ENCODE peak calls at places on chromosomes 5 and 9, in five cellular contexts. One of them, this sample, is unnamed.

GRCh38 chr5:159515909-159516415 is 185.7 kb upstream of the IL12B start:
- DNase-seq in breast epithelium: peak; percentile 41
- DNase-seq in RWPE1: peak; percentile 80
- DNase-seq in GM06990: peak; percentile 81
- DNase-seq in coronary artery: peak; percentile 75
- DNase-seq in this sample: peak; percentile 88

GRCh38 chr9:36576866-36577265 is 4.2 kb downstream of the MELK start:
- DNase-seq in breast epithelium: no peak
- DNase-seq in RWPE1: no peak
- DNase-seq in GM06990: no peak
- DNase-seq in coronary artery: no peak
- DNase-seq in this sample: no peak

GRCh38 chr9:136325354-136325753 is 2.0 kb upstream of the GPSM1 start:
- DNase-seq in breast epithelium: no peak
- DNase-seq in RWPE1: no peak
- DNase-seq in GM06990: no peak
- DNase-seq in coronary artery: no peak
- DNase-seq in this sample: no peak

GRCh38 chr5:180908998-180909731 is 10.2 kb downstream of the BTNL8 start:
- DNase-seq in breast epithelium: no peak
- DNase-seq in RWPE1: no peak
- DNase-seq in GM06990: no peak
- DNase-seq in coronary artery: no peak
- DNase-seq in this sample: no peak

GRCh38 chr9:35910613-35911488 is 1.6 kb downstream of the SPAAR start:
- DNase-seq in breast epithelium: no peak
- DNase-seq in RWPE1: peak; percentile 77
- DNase-seq in GM06990: no peak
- DNase-seq in coronary artery: peak; percentile 70
- DNase-seq in this sample: peak; percentile 86

GRCh38 chr9:79371301-79371700 is 200.5 kb upstream of the TLE4 start:
- DNase-seq in breast epithelium: no peak
- DNase-seq in RWPE1: no peak
- DNase-seq in GM06990: no peak
- DNase-seq in coronary artery: no peak
- DNase-seq in this sample: no peak

GRCh38 chr5:167763772-167764171 is 527.7 kb upstream of the WWC1 start:
- DNase-seq in breast epithelium: no peak
- DNase-seq in RWPE1: peak; percentile 45
- DNase-seq in GM06990: no peak
- DNase-seq in coronary artery: no peak
- DNase-seq in this sample: peak; percentile 49

GRCh38 chr9:136622538-136622948 is 40.2 kb upstream of the EGFL7 start:
- DNase-seq in breast epithelium: no peak
- DNase-seq in RWPE1: no peak
- DNase-seq in GM06990: no peak
- DNase-seq in coronary artery: no peak
- DNase-seq in this sample: no peak

GRCh38 chr5:149550608-149551226 is 522 bp downstream of the CSNK1A1 start:
- DNase-seq in breast epithelium: no peak
- DNase-seq in RWPE1: peak; percentile 25
- DNase-seq in GM06990: no peak
- DNase-seq in coronary artery: no peak
- DNase-seq in this sample: no peak

GRCh38 chr9:130444565-130445221 is at the start of gene ASS1:
- DNase-seq in breast epithelium: peak; percentile 66
- DNase-seq in RWPE1: peak; percentile 80
- DNase-seq in GM06990: no peak
- DNase-seq in coronary artery: no peak
- DNase-seq in this sample: peak; percentile 77

GRCh38 chr9:129348890-129349570 is 171.0 kb upstream of the IER5L start:
- DNase-seq in breast epithelium: no peak
- DNase-seq in RWPE1: no peak
- DNase-seq in GM06990: no peak
- DNase-seq in coronary artery: no peak
- DNase-seq in this sample: no peak

GRCh38 chr5:150565868-150566267 is 57.9 kb downstream of the NDST1 start:
- DNase-seq in breast epithelium: no peak
- DNase-seq in RWPE1: no peak
- DNase-seq in GM06990: no peak
- DNase-seq in coronary artery: no peak
- DNase-seq in this sample: no peak

GRCh38 chr9:90600029-90600428 is 42.6 kb downstream of the DIRAS2 start:
- DNase-seq in breast epithelium: no peak
- DNase-seq in RWPE1: peak; percentile 33
- DNase-seq in GM06990: no peak
- DNase-seq in coronary artery: no peak
- DNase-seq in this sample: peak; percentile 4
- TF ChIP-seq CTCF in breast epithelium: no peak
- TF ChIP-seq CTCF in RWPE1: no peak
- TF ChIP-seq CTCF in GM06990: peak; percentile 7
- TF ChIP-seq CTCF in coronary artery: no peak
- TF ChIP-seq CTCF in this sample: no peak

DNA sequence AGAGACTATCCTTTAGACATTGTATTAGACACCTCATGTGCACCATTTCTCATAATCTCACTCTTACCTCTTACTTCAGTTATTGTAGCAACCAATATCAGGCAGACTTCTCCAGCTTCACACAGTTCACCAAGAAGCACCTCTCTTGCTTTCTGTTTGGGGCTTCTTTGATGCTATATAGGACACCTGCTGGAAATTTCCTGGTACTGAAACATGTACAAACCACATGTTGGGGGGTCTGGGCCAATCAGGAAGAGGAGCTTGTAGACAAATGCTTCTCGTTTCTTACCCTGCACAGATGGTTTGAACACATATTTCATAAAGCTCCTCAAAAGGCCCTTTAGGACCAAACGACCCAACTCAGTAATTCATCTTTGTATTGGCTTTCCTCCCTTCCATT is 212.1 kb downstream of the IZUMO3 start:
- DNase-seq in breast epithelium: no peak
- DNase-seq in RWPE1: peak; percentile 1
- DNase-seq in GM06990: no peak
- DNase-seq in coronary artery: no peak
- DNase-seq in this sample: no peak
- TF ChIP-seq CTCF in breast epithelium: no peak
- TF ChIP-seq CTCF in RWPE1: no peak
- TF ChIP-seq CTCF in GM06990: no peak
- TF ChIP-seq CTCF in coronary artery: no peak
- TF ChIP-seq CTCF in this sample: no peak

GRCh38 chr5:147675168-147675567 is 107.4 kb downstream of the JAKMIP2 start:
- DNase-seq in breast epithelium: no peak
- DNase-seq in RWPE1: no peak
- DNase-seq in GM06990: no peak
- DNase-seq in coronary artery: no peak
- DNase-seq in this sample: peak; percentile 43
- TF ChIP-seq CTCF in breast epithelium: no peak
- TF ChIP-seq CTCF in RWPE1: no peak
- TF ChIP-seq CTCF in GM06990: no peak
- TF ChIP-seq CTCF in coronary artery: no peak
- TF ChIP-seq CTCF in this sample: peak; percentile 29

DNA sequence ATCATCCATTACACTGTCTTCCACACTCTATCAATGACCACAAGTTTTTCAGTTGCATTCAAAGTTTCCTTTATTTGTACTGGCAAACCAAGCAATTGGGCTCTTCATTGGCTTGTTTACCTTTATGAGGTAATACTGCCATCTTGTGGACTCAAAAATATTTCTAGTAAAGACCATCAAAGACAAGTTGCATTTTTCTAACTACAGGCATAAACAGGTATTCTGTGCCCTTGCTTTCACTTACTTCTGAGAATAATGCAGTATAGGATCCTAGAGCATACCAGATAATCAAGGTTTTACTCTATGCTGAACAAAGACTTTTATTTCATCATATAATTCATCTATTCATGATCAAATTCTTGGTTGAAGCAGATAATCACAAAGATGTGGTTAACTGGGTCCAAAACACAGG is 173.7 kb upstream of the POU5F2 start:
- DNase-seq in breast epithelium: no peak
- DNase-seq in RWPE1: no peak
- DNase-seq in GM06990: no peak
- DNase-seq in coronary artery: no peak
- DNase-seq in this sample: peak; percentile 45
- TF ChIP-seq CTCF in breast epithelium: no peak
- TF ChIP-seq CTCF in RWPE1: peak; percentile 55
- TF ChIP-seq CTCF in GM06990: peak; percentile 47
- TF ChIP-seq CTCF in coronary artery: no peak
- TF ChIP-seq CTCF in this sample: peak; percentile 48

GRCh38 chr5:120082316-120083068 is 381.6 kb upstream of the PRR16 start:
- DNase-seq in breast epithelium: no peak
- DNase-seq in RWPE1: no peak
- DNase-seq in GM06990: no peak
- DNase-seq in coronary artery: no peak
- DNase-seq in this sample: no peak
- TF ChIP-seq CTCF in breast epithelium: no peak
- TF ChIP-seq CTCF in RWPE1: no peak
- TF ChIP-seq CTCF in GM06990: no peak
- TF ChIP-seq CTCF in coronary artery: no peak
- TF ChIP-seq CTCF in this sample: no peak

GRCh38 chr5:95646569-95647330 is at the start of gene RFESD:
- DNase-seq in breast epithelium: peak; percentile 97
- DNase-seq in RWPE1: peak; percentile 96
- DNase-seq in GM06990: peak; percentile 97
- DNase-seq in coronary artery: peak; percentile 99
- DNase-seq in this sample: peak; percentile 96
- TF ChIP-seq CTCF in breast epithelium: peak; percentile 28
- TF ChIP-seq CTCF in RWPE1: peak; percentile 18
- TF ChIP-seq CTCF in GM06990: no peak
- TF ChIP-seq CTCF in coronary artery: no peak
- TF ChIP-seq CTCF in this sample: no peak

This sample was measured in MCF 10A.